ENCODE peak calls at places on chromosomes 16 and 17, in four cellular contexts. M is T-helper 9 cell, S is B cell, T is chondrocyte. I is an unnamed sample.

GRCh38 chr17:14712471-14713075 is 411.7 kb downstream of the HS3ST3B1 start:
- DNase-seq in S (no peak), T (no peak), M (no peak), I (peak; percentile 6)

GRCh38 chr17:74842146-74842598 is 17.5 kb downstream of the GRIN2C start:
- DNase-seq in M (no peak), S (no peak), T (no peak), I (no peak)

GRCh38 chr17:40063034-40063765 is 435 bp downstream of the THRA start:
- DNase-seq in M (peak; percentile 23), S (peak; percentile 45), T (no peak), I (peak; percentile 61)

GRCh38 chr17:73262676-73263642 is 1.3 kb upstream of the CPSF4L start:
- DNase-seq in T (peak; percentile 34), M (no peak), S (no peak), I (no peak)

GRCh38 chr16:72537684-72538083 is 365.7 kb upstream of the PMFBP1 start:
- DNase-seq in T (no peak), S (no peak), M (no peak), I (peak; percentile 38)

GRCh38 chr17:27386206-27387075 is 69.8 kb upstream of the KSR1 start:
- DNase-seq in T (peak; percentile 72), M (no peak), S (no peak), I (no peak)

GRCh38 chr17:31724026-31724425 is 135.0 kb downstream of the COPRS start:
- DNase-seq in S (no peak), T (no peak), M (no peak), I (peak; percentile 92)

GRCh38 chr17:75459590-75460267 is 3.3 kb downstream of the TMEM94 start:
- DNase-seq in T (no peak), M (no peak), S (no peak), I (peak; percentile 58)

GRCh38 chr16:66619036-66619435 is 14.5 kb downstream of the CMTM3 start:
- DNase-seq in S (no peak), M (no peak), T (no peak), I (peak; percentile 66)

GRCh38 chr17:45334701-45335677 is 18.2 kb upstream of the MAP3K14 start:
- DNase-seq in M (no peak), T (no peak), S (no peak), I (no peak)

GRCh38 chr16:83606486-83607030 is 201.2 kb upstream of the HSBP1 start:
- DNase-seq in M (no peak), T (no peak), S (no peak), I (no peak)

GRCh38 chr17:17285951-17286350 is 4.9 kb upstream of the COPS3 start:
- DNase-seq in T (no peak), S (no peak), M (no peak), I (no peak)

GRCh38 chr17:66272699-66273390 is 29.6 kb upstream of the PRKCA start:
- DNase-seq in M (no peak), T (no peak), S (no peak), I (peak; percentile 79)

GRCh38 chr17:42132941-42133340 is 10.3 kb downstream of the HSPB9 start:
- DNase-seq in S (no peak), T (no peak), M (no peak), I (peak; percentile 80)

GRCh38 chr16:21566891-21567414 is 32.4 kb upstream of the METTL9 start:
- DNase-seq in S (no peak), T (peak; percentile 41), M (no peak), I (no peak)

GRCh38 chr17:5500804-5501391 is 14.5 kb downstream of the MIS12 start:
- DNase-seq in S (peak; percentile 83), T (peak; percentile 96), M (peak; percentile 70), I (peak; percentile 88)

GRCh38 chr17:39791296-39791992 is 53.7 kb downstream of the GRB7 start:
- DNase-seq in M (no peak), T (no peak), S (no peak), I (no peak)

GRCh38 chr17:33671493-33671892 is 378.4 kb upstream of the ASIC2 start:
- DNase-seq in S (no peak), T (no peak), M (no peak), I (no peak)

GRCh38 chr17:1563786-1564613 is 1.4 kb upstream of the PITPNA start:
- DNase-seq in S (no peak), T (no peak), M (no peak), I (no peak)

GRCh38 chr17:56290486-56291118 is 137.3 kb downstream of the ANKFN1 start:
- DNase-seq in S (no peak), M (no peak), T (no peak), I (no peak)

GRCh38 chr16:17313085-17313611 is 157.6 kb downstream of the XYLT1 start:
- DNase-seq in T (no peak), M (no peak), S (no peak), I (peak; percentile 57)

GRCh38 chr17:1186923-1187771 is 7.4 kb upstream of the ABR start:
- DNase-seq in S (peak; percentile 87), M (peak; percentile 71), T (no peak), I (peak; percentile 85)

GRCh38 chr17:8057691-8058114 is 18.8 kb downstream of the ALOX15B start:
- DNase-seq in S (peak; percentile 79), M (peak; percentile 17), T (no peak), I (peak; percentile 84)